ENCODE peak calls at places on chromosomes 6 and 20, in seven cellular contexts. K, H, P, F, V, T and W are unnamed samples.

GRCh38 chr6:148317739-148318138 is 24.9 kb upstream of the SASH1 start:
- DNase-seq in K (no peak), H (no peak), P (no peak), F (no peak), V (no peak), T (no peak), W (no peak)

GRCh38 chr20:42123981-42124473 is 505.9 kb upstream of the CHD6 start:
- DNase-seq in K (no peak), H (no peak), P (no peak), F (no peak), V (no peak), T (no peak), W (no peak)

GRCh38 chr6:169913096-169913615 is 161.7 kb downstream of the ERMARD start:
- DNase-seq in K (no peak), H (no peak), P (no peak), F (no peak), V (no peak), T (no peak), W (no peak)

GRCh38 chr6:99002826-99003225 is 55.1 kb upstream of the FBXL4 start:
- DNase-seq in K (no peak), H (no peak), P (no peak), F (peak), V (no peak), T (no peak), W (no peak)

GRCh38 chr6:44006872-44007303 is 120.4 kb downstream of the MRPL14 start:
- DNase-seq in K (no peak), H (no peak), P (no peak), F (no peak), V (no peak), T (no peak), W (no peak)

GRCh38 chr6:145813285-145814034 is 1.1 kb downstream of the FBXO30 start:
- DNase-seq in K (peak), H (peak), P (peak), F (peak), V (no peak), T (no peak), W (no peak)

GRCh38 chr6:131976545-131977061 is 25.4 kb upstream of the CCN2 start:
- DNase-seq in K (no peak), H (peak), P (peak), F (no peak), V (no peak), T (no peak), W (no peak)

GRCh38 chr20:44423480-44423879 is 52.2 kb upstream of the TTPAL start:
- DNase-seq in K (no peak), H (no peak), P (no peak), F (no peak), V (no peak), T (no peak), W (no peak)

GRCh38 chr6:157954150-157955117 is 27.2 kb upstream of the SYNJ2 start:
- DNase-seq in K (no peak), H (no peak), P (peak), F (no peak), V (no peak), T (no peak), W (no peak)

GRCh38 chr6:148152244-148152643 is 190.4 kb upstream of the SASH1 start:
- DNase-seq in K (no peak), H (no peak), P (no peak), F (no peak), V (no peak), T (no peak), W (no peak)

GRCh38 chr6:138590796-138591709 is 91.8 kb upstream of the NHSL1 start:
- DNase-seq in K (peak), H (peak), P (peak), F (peak), V (peak), T (peak), W (peak)

GRCh38 chr6:37242429-37243052 is 15.0 kb upstream of the TBC1D22B start:
- DNase-seq in K (peak), H (peak), P (peak), F (peak), V (peak), T (peak), W (no peak)

GRCh38 chr6:84442241-84442640 is 214.8 kb upstream of the CEP162 start:
- DNase-seq in K (no peak), H (no peak), P (no peak), F (no peak), V (no peak), T (no peak), W (no peak)

GRCh38 chr6:42453027-42453648 is 1.4 kb upstream of the TRERF1 start:
- DNase-seq in K (peak), H (peak), P (peak), F (peak), V (peak), T (peak), W (peak)
- TF ChIP-seq CTCF in K (no peak), H (no peak), P (no peak), F (no peak), V (peak), T (peak), W (no peak)

GRCh38 chr6:113802779-113803178 is 54.4 kb upstream of the MARCKS start:
- DNase-seq in K (no peak), H (no peak), P (no peak), F (no peak), V (no peak), T (no peak), W (no peak)
- TF ChIP-seq CTCF in K (no peak), H (no peak), P (no peak), F (no peak), V (no peak), T (no peak), W (no peak)

GRCh38 chr6:110520992-110521543 is 44.7 kb upstream of the SLC22A16 start:
- DNase-seq in K (no peak), H (no peak), P (no peak), F (no peak), V (no peak), T (no peak), W (no peak)

GRCh38 chr6:110517601-110518280 is 41.3 kb upstream of the SLC22A16 start:
- DNase-seq in K (no peak), H (no peak), P (no peak), F (peak), V (no peak), T (no peak), W (no peak)

GRCh38 chr6:110520188-110520956 is 44.0 kb upstream of the SLC22A16 start:
- DNase-seq in K (no peak), H (no peak), P (no peak), F (no peak), V (no peak), T (no peak), W (no peak)

GRCh38 chr6:110517034-110517433 is 40.6 kb upstream of the SLC22A16 start:
- DNase-seq in K (no peak), H (no peak), P (no peak), F (no peak), V (no peak), T (no peak), W (no peak)

GRCh38 chr6:110518281-110518623 is 41.8 kb upstream of the SLC22A16 start:
- DNase-seq in K (no peak), H (no peak), P (peak), F (peak), V (no peak), T (no peak), W (no peak)
- TF ChIP-seq CTCF in K (peak), H (peak), P (peak), F (peak), V (peak), T (peak), W (peak)

GRCh38 chr20:40942015-40942414 is 86.6 kb upstream of the TOP1 start:
- DNase-seq in K (no peak), H (no peak), P (no peak), F (no peak), V (peak), T (no peak), W (no peak)
- TF ChIP-seq CTCF in K (no peak), H (no peak), P (no peak), F (no peak), V (no peak), T (no peak), W (no peak)

GRCh38 chr20:53161073-53161472 is 188.9 kb downstream of the TSHZ2 start:
- DNase-seq in K (no peak), H (no peak), P (no peak), F (no peak), V (no peak), T (no peak), W (no peak)

GRCh38 chr20:53164072-53164471 is 191.9 kb downstream of the TSHZ2 start:
- DNase-seq in K (no peak), H (no peak), P (no peak), F (no peak), V (no peak), T (no peak), W (no peak)

GRCh38 chr20:53163486-53163885 is 191.3 kb downstream of the TSHZ2 start:
- DNase-seq in K (no peak), H (peak), P (peak), F (peak), V (peak), T (no peak), W (no peak)

GRCh38 chr20:53161473-53161872 is 189.3 kb downstream of the TSHZ2 start:
- DNase-seq in K (no peak), H (no peak), P (no peak), F (no peak), V (peak), T (no peak), W (no peak)

GRCh38 chr20:53162251-53162835 is 190.2 kb downstream of the TSHZ2 start:
- DNase-seq in K (peak), H (peak), P (peak), F (peak), V (peak), T (peak), W (peak)
- TF ChIP-seq CTCF in K (peak), H (peak), P (peak), F (no peak), V (peak), T (peak), W (peak)

GRCh38 chr6:159969921-159970320 is 1.0 kb downstream of the IGF2R start:
- DNase-seq in K (peak), H (peak), P (peak), F (peak), V (peak), T (peak), W (peak)

GRCh38 chr6:159971341-159972178 is 2.7 kb downstream of the IGF2R start:
- DNase-seq in K (no peak), H (no peak), P (no peak), F (no peak), V (no peak), T (no peak), W (no peak)

GRCh38 chr6:159970659-159971063 is 1.8 kb downstream of the IGF2R start:
- DNase-seq in K (no peak), H (no peak), P (no peak), F (no peak), V (no peak), T (no peak), W (no peak)

GRCh38 chr6:159968295-159969203 is at the start of gene IGF2R:
- DNase-seq in K (peak), H (peak), P (peak), F (peak), V (peak), T (peak), W (peak)

GRCh38 chr6:159969204-159969912 is 476 bp downstream of the IGF2R start:
- DNase-seq in K (no peak), H (no peak), P (peak), F (peak), V (peak), T (peak), W (peak)
- TF ChIP-seq CTCF in K (no peak), H (no peak), P (no peak), F (no peak), V (no peak), T (no peak), W (no peak)

GRCh38 chr6:33575211-33575610 is 4.9 kb downstream of the BAK1 start:
- DNase-seq in K (no peak), H (no peak), P (no peak), F (no peak), V (no peak), T (no peak), W (no peak)

GRCh38 chr6:33571637-33572316 is 8.3 kb downstream of the BAK1 start:
- DNase-seq in K (no peak), H (no peak), P (no peak), F (no peak), V (no peak), T (no peak), W (no peak)

GRCh38 chr6:33566182-33567084 is 13.6 kb downstream of the BAK1 start:
- DNase-seq in K (peak), H (peak), P (peak), F (peak), V (no peak), T (no peak), W (no peak)

GRCh38 chr6:33568826-33569570 is 11.1 kb downstream of the BAK1 start:
- DNase-seq in K (no peak), H (no peak), P (no peak), F (no peak), V (no peak), T (no peak), W (no peak)

DNA sequence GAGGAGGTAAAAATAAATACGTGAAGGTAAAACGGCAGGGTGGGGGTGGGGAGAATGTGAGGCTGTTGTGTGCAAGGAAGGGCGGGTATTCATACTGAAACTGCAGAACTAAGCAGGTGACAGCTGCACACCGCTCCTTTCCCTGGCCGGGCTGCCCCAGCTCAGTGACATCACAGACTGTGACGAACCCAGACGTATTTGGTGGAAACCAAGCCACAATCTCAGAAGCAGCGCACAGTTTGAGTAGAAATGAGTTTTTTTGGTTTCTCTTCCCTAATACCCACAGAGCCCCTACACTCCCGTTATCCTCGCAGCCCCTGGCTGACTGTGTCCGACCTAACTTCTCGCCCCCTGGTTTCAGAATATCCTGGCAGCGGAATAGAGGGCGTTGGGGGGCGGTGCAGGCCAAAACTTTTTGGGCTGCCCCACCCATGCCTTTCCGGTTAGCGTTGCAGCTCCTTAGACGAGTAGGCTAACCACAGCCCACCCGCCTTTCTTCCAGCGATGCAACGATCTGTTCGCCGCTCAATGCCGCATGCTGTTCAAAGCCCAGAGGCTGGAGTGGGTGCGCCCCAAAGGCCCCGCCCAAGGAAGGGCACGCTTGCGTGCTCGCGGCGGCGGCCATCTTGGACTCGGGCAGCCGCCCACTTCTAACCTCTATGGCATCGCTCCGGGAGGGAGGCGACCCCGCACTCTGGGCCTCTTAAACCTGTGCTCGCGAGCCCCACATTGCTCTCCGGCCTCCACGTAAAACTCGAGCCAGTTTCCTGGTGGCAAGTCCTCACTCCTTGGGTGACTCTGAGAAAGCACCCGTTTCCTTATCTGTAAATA is 9.1 kb downstream of the BAK1 start:
- DNase-seq in K (peak), H (peak), P (peak), F (peak), V (peak), T (peak), W (peak)
- TF ChIP-seq CTCF in K (no peak), H (no peak), P (no peak), F (no peak), V (no peak), T (no peak), W (no peak)

GRCh38 chr6:32118782-32119628 is 9.0 kb downstream of the ATF6B start:
- DNase-seq in K (peak), H (peak), P (peak), F (peak), V (peak), T (peak), W (peak)
- TF ChIP-seq CTCF in K (peak), H (peak), P (peak), F (peak), V (peak), T (peak), W (peak)